ENCODE peak calls at places on chromosomes 16 and 17, in eight cellular contexts. G is nucleus accumbens; Y is fibroblast of pulmonary artery; T is renal cortical epithelial cell; I is AG08396; U is BJ; L is stimulated activated CD4-positive, alpha-beta T cell treated with anti-CD3 and anti-CD28 coated beads, Interleukin-4, amount 100 ng/mL, for 4 hours; X is stimulated activated naive CD4-positive, alpha-beta T cell. Z is an unnamed sample.

GRCh38 chr17:2957631-2958286 is 105.6 kb downstream of the OR1D5 start:
- DNase-seq in G (no peak), Y (peak), T (peak), I (no peak), U (no peak), L (no peak), X (no peak), Z (peak)

GRCh38 chr17:48910370-48910769 is 2.2 kb downstream of the UBE2Z start:
- DNase-seq in G (peak), Y (no peak), T (no peak), I (no peak), U (no peak), L (no peak), X (no peak), Z (no peak)

GRCh38 chr17:33334703-33335102 is 41.6 kb upstream of the ASIC2 start:
- DNase-seq in G (no peak), Y (no peak), T (no peak), I (no peak), U (no peak), L (no peak), X (no peak), Z (no peak)

GRCh38 chr17:80254396-80255241 is 6.0 kb upstream of the RNF213 start:
- DNase-seq in G (no peak), Y (peak), T (peak), I (peak), U (peak), L (peak), X (no peak), Z (peak)

GRCh38 chr17:8221663-8222379 is 11.4 kb upstream of the AURKB start:
- DNase-seq in G (peak), Y (peak), T (peak), I (peak), U (peak), L (peak), X (peak), Z (peak)

GRCh38 chr16:11601425-11601824 is 14.7 kb upstream of the LITAF start:
- DNase-seq in G (no peak), Y (no peak), T (no peak), I (no peak), U (no peak), L (no peak), X (no peak), Z (no peak)

GRCh38 chr17:17783121-17783824 is 53.5 kb downstream of the SREBF1 start:
- DNase-seq in G (peak), Y (peak), T (peak), I (peak), U (no peak), L (peak), X (peak), Z (no peak)

GRCh38 chr16:21626659-21627277 is 25.6 kb downstream of the IGSF6 start:
- DNase-seq in G (no peak), Y (peak), T (peak), I (peak), U (peak), L (no peak), X (peak), Z (peak)

GRCh38 chr16:10240854-10241613 is 58.8 kb upstream of the GRIN2A start:
- DNase-seq in G (no peak), Y (no peak), T (no peak), I (no peak), U (no peak), L (no peak), X (no peak), Z (peak)

GRCh38 chr17:14201595-14201994 is 35.1 kb downstream of the CDRT15 start:
- DNase-seq in G (no peak), Y (no peak), T (no peak), I (no peak), U (no peak), L (no peak), X (peak), Z (no peak)

GRCh38 chr16:87344931-87345631 is 27.9 kb upstream of the C16orf95 start:
- DNase-seq in G (no peak), Y (no peak), T (no peak), I (no peak), U (no peak), L (peak), X (peak), Z (no peak)

GRCh38 chr16:28303132-28303531 is 10.8 kb downstream of the SBK1 start:
- DNase-seq in G (no peak), Y (no peak), T (no peak), I (no peak), U (no peak), L (no peak), X (no peak), Z (no peak)

GRCh38 chr17:43314582-43314981 is 80.8 kb upstream of the RNU2-1 start:
- DNase-seq in G (no peak), Y (no peak), T (no peak), I (no peak), U (no peak), L (no peak), X (no peak), Z (no peak)

GRCh38 chr17:81349397-81350319 is 45.6 kb upstream of the BAHCC1 start:
- DNase-seq in G (no peak), Y (peak), T (no peak), I (no peak), U (no peak), L (no peak), X (no peak), Z (no peak)

GRCh38 chr16:70522216-70523000 is 946 bp downstream of the COG4 start:
- DNase-seq in G (no peak), Y (no peak), T (no peak), I (no peak), U (no peak), L (no peak), X (peak), Z (no peak)

GRCh38 chr17:9206160-9206988 is 185.1 kb downstream of the NTN1 start:
- DNase-seq in G (no peak), Y (no peak), T (no peak), I (no peak), U (no peak), L (no peak), X (no peak), Z (no peak)

GRCh38 chr16:68893710-68894705 is 50.7 kb downstream of the TANGO6 start:
- DNase-seq in G (no peak), Y (peak), T (peak), I (peak), U (no peak), L (no peak), X (no peak), Z (no peak)

GRCh38 chr17:6862122-6862521 is 30.6 kb upstream of the TEKT1 start:
- DNase-seq in G (no peak), Y (no peak), T (no peak), I (no peak), U (no peak), L (no peak), X (no peak), Z (no peak)

GRCh38 chr16:67883872-67884261 is 818 bp upstream of the NRN1L start:
- DNase-seq in G (no peak), Y (peak), T (peak), I (peak), U (no peak), L (peak), X (peak), Z (no peak)

GRCh38 chr17:81012574-81013447 is 21.2 kb downstream of the CHMP6 start:
- DNase-seq in G (no peak), Y (no peak), T (no peak), I (no peak), U (no peak), L (no peak), X (no peak), Z (no peak)

GRCh38 chr17:81651692-81652091 is 4.7 kb downstream of the PDE6G start:
- DNase-seq in G (no peak), Y (peak), T (peak), I (peak), U (peak), L (no peak), X (no peak), Z (peak)

GRCh38 chr16:31118223-31119155 is 1.0 kb downstream of the KAT8 start:
- DNase-seq in G (no peak), Y (peak), T (peak), I (peak), U (peak), L (no peak), X (no peak), Z (peak)

GRCh38 chr17:60134396-60135159 is 15.2 kb upstream of the CA4 start:
- DNase-seq in G (no peak), Y (peak), T (no peak), I (peak), U (no peak), L (peak), X (peak), Z (no peak)

GRCh38 chr16:79169239-79169638 is 431.3 kb downstream of the MAF start:
- DNase-seq in G (no peak), Y (no peak), T (no peak), I (no peak), U (no peak), L (no peak), X (no peak), Z (peak)

GRCh38 chr17:28334666-28335200 is 539 bp downstream of the IFT20 start:
- DNase-seq in G (no peak), Y (no peak), T (no peak), I (no peak), U (no peak), L (no peak), X (no peak), Z (no peak)

GRCh38 chr17:27529230-27529796 is 73.1 kb downstream of the KSR1 start:
- DNase-seq in G (no peak), Y (peak), T (peak), I (no peak), U (no peak), L (no peak), X (no peak), Z (no peak)

GRCh38 chr17:67442787-67443624 is 65.9 kb downstream of the PITPNC1 start:
- DNase-seq in G (no peak), Y (peak), T (no peak), I (no peak), U (no peak), L (no peak), X (no peak), Z (no peak)

GRCh38 chr16:1825864-1826690 is 548 bp downstream of the HAGH start:
- DNase-seq in G (no peak), Y (peak), T (no peak), I (peak), U (no peak), L (peak), X (peak), Z (peak)

GRCh38 chr17:53191878-53192277 is 630.8 kb upstream of the KIF2B start:
- DNase-seq in G (no peak), Y (no peak), T (peak), I (no peak), U (no peak), L (no peak), X (no peak), Z (no peak)

GRCh38 chr17:77610980-77611641 is 347.4 kb upstream of the TNRC6C start:
- DNase-seq in G (no peak), Y (no peak), T (no peak), I (no peak), U (peak), L (no peak), X (peak), Z (no peak)

GRCh38 chr17:13521784-13522183 is 79.9 kb downstream of the HS3ST3A1 start:
- DNase-seq in G (no peak), Y (no peak), T (no peak), I (no peak), U (no peak), L (no peak), X (no peak), Z (no peak)

GRCh38 chr17:27848941-27849340 is 44.2 kb downstream of the LYRM9 start:
- DNase-seq in G (no peak), Y (peak), T (no peak), I (no peak), U (no peak), L (no peak), X (no peak), Z (no peak)

GRCh38 chr17:10073905-10074304 is 124.5 kb downstream of the GAS7 start:
- DNase-seq in G (no peak), Y (no peak), T (no peak), I (no peak), U (no peak), L (no peak), X (no peak), Z (no peak)